ENCODE peak calls at places on chromosomes 11 and 22, in six cellular contexts. One of them, this sample, is unnamed. For H3K27me3, the result is how much of the 10 kb centered on the place peaks cover.

GRCh38 chr11:64321533-64321932 is 3.6 kb downstream of the PRDX5 start:
- DNase-seq in HCT116: no peak
- DNase-seq in upper lobe of left lung: peak
- DNase-seq in adrenal gland: no peak
- DNase-seq in brain microvascular endothelial cell: no peak
- DNase-seq in colonic mucosa: peak
- DNase-seq in this sample: no peak

GRCh38 chr22:46045459-46046298 is 68.7 kb upstream of the WNT7B start:
- DNase-seq in HCT116: no peak
- DNase-seq in colonic mucosa: no peak
- DNase-seq in upper lobe of left lung: peak
- DNase-seq in adrenal gland: no peak
- DNase-seq in brain microvascular endothelial cell: no peak
- DNase-seq in this sample: no peak

GRCh38 chr11:33624082-33624481 is 76.5 kb downstream of the C11orf91 start:
- DNase-seq in HCT116: no peak
- DNase-seq in upper lobe of left lung: no peak
- DNase-seq in brain microvascular endothelial cell: no peak
- DNase-seq in adrenal gland: no peak
- DNase-seq in colonic mucosa: no peak
- DNase-seq in this sample: no peak

GRCh38 chr11:113260541-113260940 is 53.8 kb upstream of the TTC12 start:
- DNase-seq in upper lobe of left lung: no peak
- DNase-seq in HCT116: no peak
- DNase-seq in adrenal gland: no peak
- DNase-seq in colonic mucosa: no peak
- DNase-seq in brain microvascular endothelial cell: no peak
- DNase-seq in this sample: no peak

GRCh38 chr22:38345782-38346181 is 28.5 kb upstream of the CSNK1E start:
- DNase-seq in brain microvascular endothelial cell: no peak
- DNase-seq in adrenal gland: peak
- DNase-seq in colonic mucosa: no peak
- DNase-seq in HCT116: no peak
- DNase-seq in upper lobe of left lung: no peak
- DNase-seq in this sample: no peak

GRCh38 chr11:1553808-1554594 is 18.1 kb downstream of the DUSP8 start:
- DNase-seq in adrenal gland: no peak
- DNase-seq in HCT116: no peak
- DNase-seq in brain microvascular endothelial cell: no peak
- DNase-seq in colonic mucosa: peak
- DNase-seq in upper lobe of left lung: peak
- DNase-seq in this sample: no peak

GRCh38 chr22:46737976-46738641 is at the start of gene CERK:
- DNase-seq in adrenal gland: peak
- DNase-seq in colonic mucosa: peak
- DNase-seq in HCT116: no peak
- DNase-seq in upper lobe of left lung: peak
- DNase-seq in brain microvascular endothelial cell: no peak
- DNase-seq in this sample: no peak

GRCh38 chr11:70854891-70855556 is 397.4 kb downstream of the SHANK2 start:
- DNase-seq in HCT116: no peak
- DNase-seq in adrenal gland: no peak
- DNase-seq in upper lobe of left lung: no peak
- DNase-seq in colonic mucosa: no peak
- DNase-seq in brain microvascular endothelial cell: no peak
- DNase-seq in this sample: no peak

GRCh38 chr22:42365337-42365865 is 66.8 kb downstream of the NFAM1 start:
- DNase-seq in brain microvascular endothelial cell: no peak
- DNase-seq in upper lobe of left lung: no peak
- DNase-seq in colonic mucosa: no peak
- DNase-seq in adrenal gland: no peak
- DNase-seq in HCT116: no peak
- DNase-seq in this sample: no peak

GRCh38 chr11:17831883-17832282 is 97.3 kb downstream of the KCNC1 start:
- DNase-seq in adrenal gland: no peak
- DNase-seq in colonic mucosa: no peak
- DNase-seq in HCT116: no peak
- DNase-seq in upper lobe of left lung: no peak
- DNase-seq in brain microvascular endothelial cell: no peak
- DNase-seq in this sample: no peak

GRCh38 chr11:17831228-17831627 is 96.6 kb downstream of the KCNC1 start:
- DNase-seq in colonic mucosa: no peak
- DNase-seq in brain microvascular endothelial cell: no peak
- DNase-seq in HCT116: no peak
- DNase-seq in adrenal gland: no peak
- DNase-seq in upper lobe of left lung: no peak
- DNase-seq in this sample: no peak

GRCh38 chr11:17828311-17828751 is 93.8 kb downstream of the KCNC1 start:
- DNase-seq in adrenal gland: peak
- DNase-seq in colonic mucosa: peak
- DNase-seq in HCT116: no peak
- DNase-seq in upper lobe of left lung: peak
- DNase-seq in brain microvascular endothelial cell: no peak
- DNase-seq in this sample: no peak

GRCh38 chr11:17822021-17822781 is 87.6 kb downstream of the KCNC1 start:
- DNase-seq in colonic mucosa: no peak
- DNase-seq in brain microvascular endothelial cell: peak
- DNase-seq in upper lobe of left lung: no peak
- DNase-seq in adrenal gland: peak
- DNase-seq in HCT116: no peak
- DNase-seq in this sample: no peak

GRCh38 chr11:17827006-17827405 is 92.4 kb downstream of the KCNC1 start:
- DNase-seq in brain microvascular endothelial cell: no peak
- DNase-seq in colonic mucosa: no peak
- DNase-seq in HCT116: no peak
- DNase-seq in adrenal gland: no peak
- DNase-seq in upper lobe of left lung: no peak
- DNase-seq in this sample: no peak
- TF ChIP-seq CTCF in brain microvascular endothelial cell: peak
- TF ChIP-seq CTCF in colonic mucosa: no peak
- TF ChIP-seq CTCF in HCT116: peak
- TF ChIP-seq CTCF in adrenal gland: no peak
- TF ChIP-seq CTCF in upper lobe of left lung: no peak
- TF ChIP-seq CTCF in this sample: peak

DNA sequence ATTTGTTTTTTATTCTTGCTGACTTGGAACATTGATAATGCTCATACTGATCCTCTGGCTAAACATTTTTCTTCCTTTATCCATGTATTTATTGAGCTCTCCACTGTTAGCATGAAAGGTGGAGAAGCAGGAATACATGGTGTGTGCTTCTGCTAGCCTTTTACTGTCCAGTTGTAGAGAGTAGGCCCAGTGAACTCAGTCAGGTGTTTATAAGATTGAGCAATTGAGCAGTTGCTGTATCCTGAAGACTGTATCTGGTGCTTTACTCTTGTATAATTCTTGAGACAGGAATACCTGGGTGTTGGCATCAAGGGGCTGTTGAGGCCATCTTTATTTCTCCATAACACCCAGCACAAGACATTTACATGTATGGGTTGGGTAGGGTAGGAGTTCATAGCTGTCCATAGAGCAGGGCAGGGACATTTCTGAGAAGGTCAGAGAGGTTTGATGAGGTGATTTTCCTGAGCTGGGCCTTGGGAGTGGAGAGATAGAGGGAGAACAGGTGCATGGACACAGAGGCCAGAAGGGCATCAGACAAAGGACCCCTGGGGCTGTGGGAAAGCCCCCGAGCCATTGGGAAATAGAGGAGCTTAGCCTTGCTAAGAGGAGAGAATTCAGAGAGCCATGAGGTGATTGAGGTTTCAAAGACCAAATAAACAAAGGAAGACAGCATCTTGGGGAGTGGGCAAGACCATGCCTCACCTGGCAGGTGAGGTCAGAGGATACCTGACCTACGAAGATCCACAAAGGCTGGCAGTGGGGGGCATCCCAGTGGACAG is 155.5 kb downstream of the TEAD1 start:
- DNase-seq in colonic mucosa: no peak
- DNase-seq in adrenal gland: no peak
- DNase-seq in upper lobe of left lung: no peak
- DNase-seq in HCT116: no peak
- DNase-seq in brain microvascular endothelial cell: no peak
- DNase-seq in this sample: no peak
- H3K27me3 ChIP-seq in colonic mucosa: under half
- H3K27me3 ChIP-seq in adrenal gland: under half
- H3K27me3 ChIP-seq in upper lobe of left lung: under half
- H3K27me3 ChIP-seq in HCT116: under half
- H3K27me3 ChIP-seq in brain microvascular endothelial cell: under half
- H3K27me3 ChIP-seq in this sample: under half

GRCh38 chr22:17724241-17724640 is 50.0 kb downstream of the BID start:
- DNase-seq in brain microvascular endothelial cell: no peak
- DNase-seq in HCT116: no peak
- DNase-seq in adrenal gland: peak
- DNase-seq in colonic mucosa: no peak
- DNase-seq in upper lobe of left lung: no peak
- DNase-seq in this sample: no peak
- TF ChIP-seq CTCF in brain microvascular endothelial cell: no peak
- TF ChIP-seq CTCF in HCT116: no peak
- TF ChIP-seq CTCF in adrenal gland: no peak
- TF ChIP-seq CTCF in colonic mucosa: no peak
- TF ChIP-seq CTCF in upper lobe of left lung: no peak
- TF ChIP-seq CTCF in this sample: no peak

GRCh38 chr22:43381693-43382092 is 30.1 kb upstream of the MPPED1 start:
- DNase-seq in brain microvascular endothelial cell: no peak
- DNase-seq in adrenal gland: no peak
- DNase-seq in colonic mucosa: no peak
- DNase-seq in upper lobe of left lung: no peak
- DNase-seq in HCT116: no peak
- DNase-seq in this sample: no peak
- H3K27me3 ChIP-seq in brain microvascular endothelial cell: under half
- H3K27me3 ChIP-seq in adrenal gland: under half
- H3K27me3 ChIP-seq in colonic mucosa: under half
- H3K27me3 ChIP-seq in upper lobe of left lung: under half
- H3K27me3 ChIP-seq in HCT116: under half
- H3K27me3 ChIP-seq in this sample: under half

GRCh38 chr11:126098204-126098769 is 35.6 kb upstream of the CDON start:
- DNase-seq in adrenal gland: no peak
- DNase-seq in colonic mucosa: no peak
- DNase-seq in upper lobe of left lung: no peak
- DNase-seq in brain microvascular endothelial cell: no peak
- DNase-seq in HCT116: no peak
- DNase-seq in this sample: no peak
- TF ChIP-seq CTCF in adrenal gland: no peak
- TF ChIP-seq CTCF in colonic mucosa: no peak
- TF ChIP-seq CTCF in upper lobe of left lung: no peak
- TF ChIP-seq CTCF in brain microvascular endothelial cell: no peak
- TF ChIP-seq CTCF in HCT116: no peak
- TF ChIP-seq CTCF in this sample: no peak

GRCh38 chr22:36725366-36726006 is 21.9 kb upstream of the CACNG2 start:
- DNase-seq in brain microvascular endothelial cell: no peak
- DNase-seq in upper lobe of left lung: no peak
- DNase-seq in adrenal gland: no peak
- DNase-seq in HCT116: no peak
- DNase-seq in colonic mucosa: no peak
- DNase-seq in this sample: no peak

GRCh38 chr22:36727927-36728488 is 24.5 kb upstream of the CACNG2 start:
- DNase-seq in upper lobe of left lung: no peak
- DNase-seq in brain microvascular endothelial cell: no peak
- DNase-seq in adrenal gland: no peak
- DNase-seq in colonic mucosa: no peak
- DNase-seq in HCT116: no peak
- DNase-seq in this sample: no peak

GRCh38 chr22:36724836-36725235 is 21.3 kb upstream of the CACNG2 start:
- DNase-seq in colonic mucosa: no peak
- DNase-seq in adrenal gland: no peak
- DNase-seq in HCT116: no peak
- DNase-seq in upper lobe of left lung: no peak
- DNase-seq in brain microvascular endothelial cell: no peak
- DNase-seq in this sample: no peak

GRCh38 chr22:36727110-36727509 is 23.6 kb upstream of the CACNG2 start:
- DNase-seq in brain microvascular endothelial cell: no peak
- DNase-seq in upper lobe of left lung: no peak
- DNase-seq in colonic mucosa: no peak
- DNase-seq in adrenal gland: no peak
- DNase-seq in HCT116: no peak
- DNase-seq in this sample: no peak

GRCh38 chr22:36726007-36726380 is 22.4 kb upstream of the CACNG2 start:
- DNase-seq in colonic mucosa: no peak
- DNase-seq in adrenal gland: no peak
- DNase-seq in HCT116: no peak
- DNase-seq in upper lobe of left lung: no peak
- DNase-seq in brain microvascular endothelial cell: no peak
- DNase-seq in this sample: no peak
- H3K27me3 ChIP-seq in colonic mucosa: under half
- H3K27me3 ChIP-seq in adrenal gland: under half
- H3K27me3 ChIP-seq in HCT116: half or more
- H3K27me3 ChIP-seq in upper lobe of left lung: under half
- H3K27me3 ChIP-seq in brain microvascular endothelial cell: under half
- H3K27me3 ChIP-seq in this sample: under half

GRCh38 chr11:62392944-62393628 is 25.7 kb upstream of the SCGB1A1 start:
- DNase-seq in upper lobe of left lung: no peak
- DNase-seq in colonic mucosa: no peak
- DNase-seq in adrenal gland: no peak
- DNase-seq in HCT116: peak
- DNase-seq in brain microvascular endothelial cell: no peak
- DNase-seq in this sample: no peak

GRCh38 chr11:62394825-62395538 is 23.9 kb upstream of the SCGB1A1 start:
- DNase-seq in HCT116: peak
- DNase-seq in colonic mucosa: peak
- DNase-seq in brain microvascular endothelial cell: peak
- DNase-seq in adrenal gland: peak
- DNase-seq in upper lobe of left lung: peak
- DNase-seq in this sample: no peak

GRCh38 chr11:62392506-62392905 is 26.3 kb upstream of the SCGB1A1 start:
- DNase-seq in brain microvascular endothelial cell: no peak
- DNase-seq in upper lobe of left lung: no peak
- DNase-seq in colonic mucosa: no peak
- DNase-seq in adrenal gland: no peak
- DNase-seq in HCT116: no peak
- DNase-seq in this sample: no peak

GRCh38 chr11:62391642-62392425 is 27.0 kb upstream of the SCGB1A1 start:
- DNase-seq in colonic mucosa: no peak
- DNase-seq in upper lobe of left lung: no peak
- DNase-seq in brain microvascular endothelial cell: no peak
- DNase-seq in HCT116: no peak
- DNase-seq in adrenal gland: no peak
- DNase-seq in this sample: no peak

DNA sequence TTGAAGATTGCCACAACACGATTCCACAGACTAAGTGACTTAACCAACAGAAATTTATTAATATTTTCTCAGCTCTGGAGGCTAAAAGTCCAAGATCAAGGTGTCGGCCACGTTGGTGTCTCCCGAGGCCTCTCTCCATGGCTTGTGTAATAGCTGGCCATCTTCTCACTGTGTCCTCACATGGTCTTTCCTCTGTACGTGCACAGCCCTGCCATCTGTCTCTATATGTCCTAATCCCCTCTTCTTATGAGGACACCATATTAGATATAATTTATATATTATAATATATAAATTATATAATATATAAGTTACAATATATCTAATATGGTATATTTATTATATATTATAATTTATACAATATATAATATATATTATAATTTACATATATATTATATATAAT is 25.1 kb upstream of the SCGB1A1 start:
- DNase-seq in brain microvascular endothelial cell: no peak
- DNase-seq in upper lobe of left lung: no peak
- DNase-seq in HCT116: no peak
- DNase-seq in adrenal gland: no peak
- DNase-seq in colonic mucosa: no peak
- DNase-seq in this sample: no peak
- TF ChIP-seq CTCF in brain microvascular endothelial cell: no peak
- TF ChIP-seq CTCF in upper lobe of left lung: no peak
- TF ChIP-seq CTCF in HCT116: no peak
- TF ChIP-seq CTCF in adrenal gland: no peak
- TF ChIP-seq CTCF in colonic mucosa: no peak
- TF ChIP-seq CTCF in this sample: no peak

This sample was measured in keratinocyte.